ENCODE peak calls at places on chromosome 16, in seven cellular contexts. One of them, this sample, is unnamed.

GRCh38 chr16:14013571-14014283 is 57.4 kb upstream of the MRTFB start:
- DNase-seq in left lung: no peak
- DNase-seq in lung: peak; percentile 42
- DNase-seq in body of pancreas: peak; percentile 35
- DNase-seq in retinal pigment epithelial cell: peak; percentile 11
- DNase-seq in heart right ventricle: peak; percentile 50
- DNase-seq in cardiac fibroblast: peak; percentile 83
- DNase-seq in this sample: peak; percentile 78

GRCh38 chr16:81509404-81509803 is 64.8 kb downstream of the CMIP start:
- DNase-seq in left lung: no peak
- DNase-seq in lung: no peak
- DNase-seq in body of pancreas: no peak
- DNase-seq in retinal pigment epithelial cell: no peak
- DNase-seq in heart right ventricle: no peak
- DNase-seq in cardiac fibroblast: no peak
- DNase-seq in this sample: no peak

GRCh38 chr16:19555938-19556778 is 655 bp downstream of the VPS35L start:
- DNase-seq in left lung: no peak
- DNase-seq in lung: no peak
- DNase-seq in body of pancreas: no peak
- DNase-seq in retinal pigment epithelial cell: no peak
- DNase-seq in heart right ventricle: peak; percentile 13
- DNase-seq in cardiac fibroblast: peak; percentile 27
- DNase-seq in this sample: peak; percentile 24

GRCh38 chr16:51562896-51563295 is 411.8 kb upstream of the SALL1 start:
- DNase-seq in left lung: no peak
- DNase-seq in lung: no peak
- DNase-seq in body of pancreas: no peak
- DNase-seq in retinal pigment epithelial cell: no peak
- DNase-seq in heart right ventricle: no peak
- DNase-seq in cardiac fibroblast: no peak
- DNase-seq in this sample: peak; percentile 25

GRCh38 chr16:48517493-48517892 is 92.5 kb downstream of the N4BP1 start:
- DNase-seq in left lung: no peak
- DNase-seq in lung: no peak
- DNase-seq in body of pancreas: no peak
- DNase-seq in retinal pigment epithelial cell: no peak
- DNase-seq in heart right ventricle: no peak
- DNase-seq in cardiac fibroblast: no peak
- DNase-seq in this sample: no peak

GRCh38 chr16:50043358-50043757 is 18.3 kb downstream of the CNEP1R1 start:
- DNase-seq in left lung: no peak
- DNase-seq in lung: no peak
- DNase-seq in body of pancreas: no peak
- DNase-seq in retinal pigment epithelial cell: no peak
- DNase-seq in heart right ventricle: no peak
- DNase-seq in cardiac fibroblast: no peak
- DNase-seq in this sample: no peak

GRCh38 chr16:7086842-7087616 is 245.6 kb upstream of the RBFOX1 start:
- DNase-seq in left lung: peak; percentile 68
- DNase-seq in lung: peak; percentile 28
- DNase-seq in body of pancreas: no peak
- DNase-seq in retinal pigment epithelial cell: no peak
- DNase-seq in heart right ventricle: peak; percentile 6
- DNase-seq in cardiac fibroblast: no peak
- DNase-seq in this sample: no peak

GRCh38 chr16:87705780-87706277 is 60.0 kb downstream of the KLHDC4 start:
- DNase-seq in left lung: peak; percentile 80
- DNase-seq in lung: peak; percentile 54
- DNase-seq in body of pancreas: no peak
- DNase-seq in retinal pigment epithelial cell: no peak
- DNase-seq in heart right ventricle: no peak
- DNase-seq in cardiac fibroblast: no peak
- DNase-seq in this sample: peak; percentile 14

GRCh38 chr16:2031081-2031577 is 4.4 kb downstream of the NHERF2 start:
- DNase-seq in left lung: no peak
- DNase-seq in lung: no peak
- DNase-seq in body of pancreas: no peak
- DNase-seq in retinal pigment epithelial cell: no peak
- DNase-seq in heart right ventricle: peak; percentile 87
- DNase-seq in cardiac fibroblast: no peak
- DNase-seq in this sample: no peak

GRCh38 chr16:30351586-30352419 is 3.3 kb downstream of the CD2BP2 start:
- DNase-seq in left lung: no peak
- DNase-seq in lung: peak; percentile 86
- DNase-seq in body of pancreas: peak; percentile 93
- DNase-seq in retinal pigment epithelial cell: peak; percentile 87
- DNase-seq in heart right ventricle: peak; percentile 81
- DNase-seq in cardiac fibroblast: peak; percentile 97
- DNase-seq in this sample: peak; percentile 93

GRCh38 chr16:63458842-63459241 is 1422.6 kb upstream of the CDH8 start:
- DNase-seq in left lung: no peak
- DNase-seq in lung: no peak
- DNase-seq in body of pancreas: no peak
- DNase-seq in retinal pigment epithelial cell: no peak
- DNase-seq in heart right ventricle: no peak
- DNase-seq in cardiac fibroblast: no peak
- DNase-seq in this sample: no peak

GRCh38 chr16:23504076-23504452 is 6.2 kb downstream of the GGA2 start:
- DNase-seq in left lung: no peak
- DNase-seq in lung: peak; percentile 70
- DNase-seq in body of pancreas: peak; percentile 67
- DNase-seq in retinal pigment epithelial cell: no peak
- DNase-seq in heart right ventricle: no peak
- DNase-seq in cardiac fibroblast: peak; percentile 65
- DNase-seq in this sample: peak; percentile 83

GRCh38 chr16:23071202-23072083 is 77.8 kb downstream of the USP31 start:
- DNase-seq in left lung: no peak
- DNase-seq in lung: no peak
- DNase-seq in body of pancreas: no peak
- DNase-seq in retinal pigment epithelial cell: no peak
- DNase-seq in heart right ventricle: peak; percentile 50
- DNase-seq in cardiac fibroblast: peak; percentile 65
- DNase-seq in this sample: peak; percentile 59

GRCh38 chr16:66069576-66069975 is 296.9 kb upstream of the CDH5 start:
- DNase-seq in left lung: no peak
- DNase-seq in lung: no peak
- DNase-seq in body of pancreas: no peak
- DNase-seq in retinal pigment epithelial cell: no peak
- DNase-seq in heart right ventricle: no peak
- DNase-seq in cardiac fibroblast: no peak
- DNase-seq in this sample: peak; percentile 44

GRCh38 chr16:28865289-28865688 is 1.6 kb downstream of the SH2B1 start:
- DNase-seq in left lung: no peak
- DNase-seq in lung: no peak
- DNase-seq in body of pancreas: no peak
- DNase-seq in retinal pigment epithelial cell: no peak
- DNase-seq in heart right ventricle: no peak
- DNase-seq in cardiac fibroblast: no peak
- DNase-seq in this sample: no peak

GRCh38 chr16:27972500-27972899 is 91.0 kb downstream of the GSG1L start:
- DNase-seq in left lung: no peak
- DNase-seq in lung: no peak
- DNase-seq in body of pancreas: no peak
- DNase-seq in retinal pigment epithelial cell: peak; percentile 10
- DNase-seq in heart right ventricle: peak; percentile 16
- DNase-seq in cardiac fibroblast: peak; percentile 33
- DNase-seq in this sample: peak; percentile 11

GRCh38 chr16:50266337-50267091 is at the start of gene ADCY7:
- DNase-seq in left lung: peak; percentile 96
- DNase-seq in lung: peak; percentile 61
- DNase-seq in body of pancreas: no peak
- DNase-seq in retinal pigment epithelial cell: peak; percentile 48
- DNase-seq in heart right ventricle: peak; percentile 49
- DNase-seq in cardiac fibroblast: peak; percentile 81
- DNase-seq in this sample: peak; percentile 86

DNA sequence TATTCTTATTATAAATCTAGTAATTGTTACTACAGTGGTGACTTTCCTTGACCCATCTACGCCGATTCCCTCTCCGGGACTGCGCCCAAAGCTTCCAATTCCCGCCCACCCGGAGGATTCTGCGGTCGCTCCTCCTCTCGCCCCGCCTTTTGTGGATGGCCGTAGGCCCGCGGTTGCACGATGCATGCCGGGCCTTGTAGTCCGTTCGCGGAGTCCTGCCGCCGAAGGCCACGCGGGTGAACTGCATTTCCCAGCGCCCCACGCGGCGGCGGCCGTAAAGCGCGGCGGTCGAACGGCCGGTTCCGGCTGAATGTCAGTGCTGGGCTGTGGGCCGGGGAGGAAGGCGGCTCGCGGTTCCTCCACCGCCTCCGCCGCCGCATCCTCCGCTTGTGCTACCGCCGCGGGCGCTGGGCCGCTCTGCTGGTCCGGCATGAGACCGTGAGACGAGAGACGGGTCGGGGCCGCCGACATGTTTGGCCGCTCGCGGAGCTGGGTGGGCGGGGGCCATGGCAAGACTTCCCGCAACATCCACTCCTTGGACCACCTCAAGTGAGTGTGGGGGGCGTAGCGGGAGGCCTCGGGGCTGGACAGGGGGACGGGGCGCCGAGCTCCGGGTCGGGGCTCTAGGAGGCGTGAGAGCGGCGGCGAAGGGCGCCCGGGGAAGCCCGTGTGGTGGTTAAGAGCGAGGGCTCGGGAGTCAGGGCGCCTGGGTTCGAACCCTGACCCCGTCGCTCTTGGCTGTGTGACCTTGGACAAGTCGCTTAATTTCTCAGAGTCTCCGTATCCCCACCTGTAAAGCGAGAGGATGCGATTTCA is at the start of gene CLEC16A:
- DNase-seq in left lung: peak; percentile 100
- DNase-seq in lung: peak; percentile 97
- DNase-seq in body of pancreas: peak; percentile 97
- DNase-seq in retinal pigment epithelial cell: peak; percentile 80
- DNase-seq in heart right ventricle: peak; percentile 98
- DNase-seq in cardiac fibroblast: peak; percentile 98
- DNase-seq in this sample: peak; percentile 96
- TF ChIP-seq CTCF in left lung: peak; percentile 33
- TF ChIP-seq CTCF in lung: peak; percentile 28
- TF ChIP-seq CTCF in body of pancreas: peak; percentile 12
- TF ChIP-seq CTCF in retinal pigment epithelial cell: no peak
- TF ChIP-seq CTCF in heart right ventricle: no peak
- TF ChIP-seq CTCF in cardiac fibroblast: no peak
- TF ChIP-seq CTCF in this sample: no peak

DNA sequence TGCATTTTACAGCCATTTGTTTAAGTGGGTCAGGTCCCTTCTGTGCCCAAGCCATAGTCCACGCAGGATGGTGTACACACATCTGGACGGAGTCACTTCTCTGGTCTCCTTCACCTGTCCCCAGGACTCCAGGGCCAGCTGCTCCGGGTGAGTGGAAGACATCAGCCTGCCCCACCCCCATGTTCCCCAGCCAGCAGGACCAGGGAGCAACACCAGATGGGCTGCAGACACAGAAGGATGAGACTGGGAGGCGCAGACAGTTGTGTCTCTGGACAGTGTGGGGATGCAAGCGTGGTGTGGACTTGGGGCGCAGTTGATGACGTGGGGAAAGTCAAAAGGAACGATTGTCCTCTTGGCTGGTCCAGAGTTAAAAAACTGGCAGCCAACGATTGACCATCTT is 24.6 kb upstream of the WFDC1 start:
- DNase-seq in left lung: no peak
- DNase-seq in lung: no peak
- DNase-seq in body of pancreas: no peak
- DNase-seq in retinal pigment epithelial cell: no peak
- DNase-seq in heart right ventricle: no peak
- DNase-seq in cardiac fibroblast: no peak
- DNase-seq in this sample: no peak
- H3K4me3 ChIP-seq in left lung: no peak overlapping the region
- H3K4me3 ChIP-seq in lung: no peak overlapping the region
- H3K4me3 ChIP-seq in body of pancreas: no peak overlapping the region
- H3K4me3 ChIP-seq in retinal pigment epithelial cell: no peak overlapping the region
- H3K4me3 ChIP-seq in heart right ventricle: no peak overlapping the region
- H3K4me3 ChIP-seq in cardiac fibroblast: no peak overlapping the region
- H3K4me3 ChIP-seq in this sample: no peak overlapping the region

DNA sequence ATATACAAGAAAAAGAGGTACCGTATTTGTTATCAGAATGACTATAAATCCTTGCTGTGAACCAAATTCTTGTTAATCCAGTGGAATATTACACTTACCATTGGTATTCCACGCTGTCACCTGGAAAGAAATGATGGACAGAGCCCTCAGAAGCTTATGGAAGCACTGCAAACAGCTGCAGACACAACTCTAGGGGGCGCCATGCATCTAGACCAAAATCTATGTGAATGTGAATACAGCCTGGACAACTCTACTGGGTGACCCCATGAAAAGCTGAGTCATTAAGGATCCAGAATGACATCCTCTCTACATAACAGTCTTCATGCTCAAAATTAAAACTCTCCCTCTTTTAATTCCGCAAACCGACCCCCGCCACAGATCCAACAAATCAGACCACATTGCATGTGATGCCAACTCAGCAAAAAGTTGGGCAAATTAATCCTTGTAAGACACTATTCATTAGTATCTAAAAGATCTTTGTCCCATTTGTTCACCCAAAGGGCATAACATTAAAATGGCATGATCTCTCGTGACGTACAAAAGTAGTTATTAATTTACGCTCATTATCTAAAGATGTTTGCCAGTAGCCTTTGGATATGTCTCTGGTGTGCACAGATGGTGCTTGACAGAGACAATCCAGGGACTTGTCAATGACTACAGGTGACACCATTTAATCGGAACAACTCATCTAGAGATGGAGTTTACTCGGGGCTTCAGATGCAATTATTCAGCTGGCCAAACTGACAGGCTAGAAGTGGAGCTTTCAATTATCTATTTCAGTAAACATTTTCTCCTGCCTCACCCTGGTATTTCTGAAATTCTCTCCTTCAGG is 552.7 kb upstream of the PSMD7 start:
- DNase-seq in left lung: no peak
- DNase-seq in lung: no peak
- DNase-seq in body of pancreas: no peak
- DNase-seq in retinal pigment epithelial cell: no peak
- DNase-seq in heart right ventricle: no peak
- DNase-seq in cardiac fibroblast: no peak
- DNase-seq in this sample: no peak
- TF ChIP-seq CTCF in left lung: no peak
- TF ChIP-seq CTCF in lung: no peak
- TF ChIP-seq CTCF in body of pancreas: no peak
- TF ChIP-seq CTCF in retinal pigment epithelial cell: peak; percentile 11
- TF ChIP-seq CTCF in heart right ventricle: no peak
- TF ChIP-seq CTCF in cardiac fibroblast: no peak
- TF ChIP-seq CTCF in this sample: no peak

DNA sequence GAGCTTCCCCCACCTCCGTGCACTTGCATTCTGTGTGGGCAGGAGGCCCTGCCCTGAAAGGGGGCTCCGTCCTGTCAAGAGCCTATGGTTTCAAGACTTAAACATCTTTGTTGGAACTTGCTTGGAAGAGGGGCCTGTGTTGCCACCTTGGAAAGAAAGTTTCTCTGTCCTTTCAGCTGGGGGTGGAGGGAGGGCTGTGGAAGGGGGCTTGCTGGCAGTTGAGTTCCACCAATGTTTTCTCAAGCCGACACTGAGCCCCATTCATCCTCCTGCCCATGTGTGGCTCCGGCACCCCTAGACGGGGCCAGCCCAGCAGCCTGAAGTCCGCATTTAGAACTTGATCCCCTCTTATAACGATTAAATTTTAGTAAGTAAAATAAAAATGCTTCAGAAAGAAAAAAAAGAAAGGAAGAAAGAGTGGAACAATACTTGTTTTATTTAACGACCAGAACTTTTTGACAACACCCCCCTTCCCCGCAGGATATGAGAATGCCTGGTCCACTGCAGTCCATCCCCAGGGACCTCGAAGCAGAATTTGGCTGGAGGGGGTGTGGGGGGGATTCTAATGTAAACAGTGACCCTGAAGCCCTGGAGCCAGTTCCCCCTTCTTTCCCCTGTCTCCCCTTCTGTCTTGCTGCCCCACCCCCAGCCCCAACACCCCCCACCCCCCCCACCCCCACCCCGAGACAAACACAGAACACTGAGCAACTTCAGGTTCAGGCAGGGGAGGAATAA is 26.9 kb upstream of the CLEC18A start:
- DNase-seq in left lung: no peak
- DNase-seq in lung: no peak
- DNase-seq in body of pancreas: no peak
- DNase-seq in retinal pigment epithelial cell: no peak
- DNase-seq in heart right ventricle: peak; percentile 38
- DNase-seq in cardiac fibroblast: no peak
- DNase-seq in this sample: no peak
- H3K4me3 ChIP-seq in left lung: no peak overlapping the region
- H3K4me3 ChIP-seq in lung: no peak overlapping the region
- H3K4me3 ChIP-seq in body of pancreas: no peak overlapping the region
- H3K4me3 ChIP-seq in retinal pigment epithelial cell: no peak overlapping the region
- H3K4me3 ChIP-seq in heart right ventricle: no peak overlapping the region
- H3K4me3 ChIP-seq in cardiac fibroblast: no peak overlapping the region
- H3K4me3 ChIP-seq in this sample: no peak overlapping the region

This sample was measured in astrocyte of the spinal cord.